ENCODE peak calls at places on chromosome 1, in five cellular contexts. K, D, Q, H and Y are unnamed samples.
A peak's percentile ranks its signal among the peaks of the same experiment; 100 is the strongest.

GRCh38 chr1:22673486-22674409 is 20.7 kb downstream of the C1QB start:
- DNase-seq in K (peak; percentile 32), D (peak; percentile 87), Q (no peak), H (no peak), Y (peak; percentile 42)

GRCh38 chr1:155008015-155008941 is 5.7 kb downstream of the ZBTB7B start:
- DNase-seq in K (no peak), D (no peak), Q (no peak), H (peak; percentile 81), Y (no peak)

GRCh38 chr1:119747451-119747850 is 21.3 kb downstream of the HMGCS2 start:
- DNase-seq in K (no peak), D (no peak), Q (no peak), H (no peak), Y (no peak)

GRCh38 chr1:166933633-166934032 is 41.7 kb downstream of the ILDR2 start:
- DNase-seq in K (peak; percentile 27), D (peak; percentile 9), Q (no peak), H (no peak), Y (no peak)

GRCh38 chr1:151579436-151580225 is 32.2 kb upstream of the SNX27 start:
- DNase-seq in K (peak; percentile 74), D (peak; percentile 68), Q (no peak), H (no peak), Y (peak; percentile 37)

GRCh38 chr1:29284286-29284960 is 48.1 kb downstream of the PTPRU start:
- DNase-seq in K (no peak), D (no peak), Q (no peak), H (peak; percentile 76), Y (no peak)

GRCh38 chr1:113048064-113048463 is 24.9 kb upstream of the LRIG2 start:
- DNase-seq in K (no peak), D (no peak), Q (no peak), H (no peak), Y (no peak)

GRCh38 chr1:230243583-230244377 is 176.7 kb downstream of the GALNT2 start:
- DNase-seq in K (peak; percentile 79), D (peak; percentile 74), Q (no peak), H (peak; percentile 83), Y (peak; percentile 50)

GRCh38 chr1:86154581-86155060 is 2.0 kb downstream of the COL24A1 start:
- DNase-seq in K (peak; percentile 41), D (peak; percentile 89), Q (peak; percentile 9), H (peak; percentile 87), Y (peak; percentile 80)

GRCh38 chr1:88741413-88741812 is 57.3 kb downstream of the PKN2 start:
- DNase-seq in K (peak; percentile 59), D (peak; percentile 71), Q (no peak), H (peak; percentile 59), Y (peak; percentile 54)

GRCh38 chr1:21956720-21957552 is 19.8 kb upstream of the HSPG2 start:
- DNase-seq in K (peak; percentile 45), D (peak; percentile 86), Q (no peak), H (peak; percentile 87), Y (no peak)

GRCh38 chr1:67239738-67240137 is 67.9 kb upstream of the IL12RB2 start:
- DNase-seq in K (no peak), D (no peak), Q (no peak), H (no peak), Y (no peak)

GRCh38 chr1:119870917-119871486 is 25.3 kb downstream of the ADAM30 start:
- DNase-seq in K (peak; percentile 45), D (peak; percentile 86), Q (peak; percentile 90), H (peak; percentile 92), Y (peak; percentile 59)

GRCh38 chr1:180911640-180912161 is 996 bp upstream of the KIAA1614 start:
- DNase-seq in K (no peak), D (peak; percentile 59), Q (no peak), H (peak; percentile 94), Y (no peak)

GRCh38 chr1:27011058-27011764 is 1.4 kb downstream of the TENT5B start:
- DNase-seq in K (peak; percentile 83), D (peak; percentile 83), Q (peak; percentile 39), H (peak; percentile 96), Y (peak; percentile 78)

GRCh38 chr1:66890621-66891020 is 34.0 kb downstream of the DNAI4 start:
- DNase-seq in K (no peak), D (peak; percentile 31), Q (no peak), H (peak; percentile 3), Y (no peak)

GRCh38 chr1:203760506-203760905 is 4.5 kb upstream of the LAX1 start:
- DNase-seq in K (no peak), D (no peak), Q (no peak), H (no peak), Y (no peak)

GRCh38 chr1:151989131-151989868 is 4.4 kb downstream of the S100A10 start:
- DNase-seq in K (peak; percentile 87), D (peak; percentile 95), Q (no peak), H (peak; percentile 96), Y (peak; percentile 85)

GRCh38 chr1:93591833-93592635 is 89.6 kb downstream of the BCAR3 start:
- DNase-seq in K (no peak), D (no peak), Q (peak; percentile 27), H (peak; percentile 83), Y (no peak)

GRCh38 chr1:212606734-212607205 is 1.8 kb upstream of the ATF3 start:
- DNase-seq in K (no peak), D (peak; percentile 38), Q (peak; percentile 34), H (no peak), Y (no peak)

GRCh38 chr1:27031235-27032118 is 18.8 kb upstream of the TENT5B start:
- DNase-seq in K (peak; percentile 70), D (peak; percentile 89), Q (no peak), H (peak; percentile 93), Y (peak; percentile 71)

GRCh38 chr1:59173721-59174120 is 123.2 kb upstream of the FGGY start:
- DNase-seq in K (peak; percentile 73), D (peak; percentile 93), Q (no peak), H (peak; percentile 68), Y (peak; percentile 71)

GRCh38 chr1:244852694-244853093 is 11.6 kb downstream of the HNRNPU start:
- DNase-seq in K (no peak), D (no peak), Q (no peak), H (no peak), Y (no peak)

GRCh38 chr1:99638853-99639252 is 7.1 kb upstream of the PALMD start:
- DNase-seq in K (no peak), D (no peak), Q (no peak), H (no peak), Y (no peak)

GRCh38 chr1:242824435-242824834 is 299.9 kb upstream of the PLD5 start:
- DNase-seq in K (peak; percentile 67), D (peak; percentile 7), Q (no peak), H (no peak), Y (peak; percentile 8)

GRCh38 chr1:2175055-2175414 is 19.5 kb downstream of the FAAP20 start:
- DNase-seq in K (no peak), D (no peak), Q (no peak), H (no peak), Y (no peak)

GRCh38 chr1:92476071-92476607 is 10.6 kb downstream of the GFI1 start:
- DNase-seq in K (no peak), D (no peak), Q (no peak), H (no peak), Y (no peak)

GRCh38 chr1:168135116-168135981 is 1.4 kb downstream of the GPR161 start:
- DNase-seq in K (no peak), D (peak; percentile 21), Q (no peak), H (peak; percentile 58), Y (no peak)

GRCh38 chr1:91402023-91402422 is 2.6 kb downstream of the HFM1 start:
- DNase-seq in K (peak; percentile 16), D (peak; percentile 33), Q (no peak), H (peak; percentile 68), Y (peak; percentile 2)
- TF ChIP-seq CTCF in K (peak; percentile 52), D (peak; percentile 44), Q (peak; percentile 43), H (peak; percentile 49), Y (peak; percentile 74)

DNA sequence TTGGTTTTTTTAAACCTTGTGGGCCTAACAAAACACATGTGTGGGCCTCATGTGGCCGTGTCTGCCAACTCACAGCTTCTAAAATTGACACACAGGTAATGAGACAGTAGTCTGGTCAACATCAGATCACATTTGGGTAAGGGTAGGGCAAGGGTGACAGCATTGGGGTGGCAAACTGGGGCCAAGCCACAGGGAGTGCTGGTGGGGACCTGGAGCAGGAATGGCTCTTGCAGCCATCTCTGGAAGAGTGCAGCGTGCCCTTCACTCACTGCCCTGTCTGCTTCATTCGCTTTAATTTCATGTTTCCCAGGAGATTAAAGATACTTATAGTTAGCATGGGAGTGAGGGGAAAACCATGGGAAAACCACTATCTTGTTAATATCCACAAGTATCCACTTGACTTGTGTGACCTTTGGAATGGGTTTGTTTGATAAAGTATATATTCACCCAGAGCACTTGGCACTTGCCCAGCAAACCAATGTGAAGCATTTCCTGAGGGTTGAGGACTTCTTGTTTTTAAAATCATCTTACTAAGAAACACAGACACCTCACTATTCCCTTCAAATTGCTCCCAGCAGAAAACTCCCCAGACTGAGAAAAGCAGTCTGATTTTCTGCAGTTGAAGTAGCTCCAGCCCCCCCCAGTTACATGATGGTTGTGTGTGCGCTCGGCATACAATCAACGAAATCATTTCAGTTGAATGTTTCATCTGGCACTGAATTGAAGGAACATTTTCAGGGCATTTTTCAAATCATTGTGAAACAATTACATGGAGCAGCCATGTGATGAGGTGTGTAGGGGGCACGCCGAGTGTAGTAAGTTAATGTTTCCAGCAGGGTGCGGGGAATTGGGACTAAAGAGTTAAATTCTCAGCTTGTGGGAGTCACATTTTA is 175.7 kb downstream of the VPS13D start:
- DNase-seq in K (peak; percentile 59), D (peak; percentile 46), Q (no peak), H (no peak), Y (no peak)
- TF ChIP-seq CTCF in K (peak; percentile 21), D (no peak), Q (peak; percentile 43), H (no peak), Y (peak; percentile 41)

DNA sequence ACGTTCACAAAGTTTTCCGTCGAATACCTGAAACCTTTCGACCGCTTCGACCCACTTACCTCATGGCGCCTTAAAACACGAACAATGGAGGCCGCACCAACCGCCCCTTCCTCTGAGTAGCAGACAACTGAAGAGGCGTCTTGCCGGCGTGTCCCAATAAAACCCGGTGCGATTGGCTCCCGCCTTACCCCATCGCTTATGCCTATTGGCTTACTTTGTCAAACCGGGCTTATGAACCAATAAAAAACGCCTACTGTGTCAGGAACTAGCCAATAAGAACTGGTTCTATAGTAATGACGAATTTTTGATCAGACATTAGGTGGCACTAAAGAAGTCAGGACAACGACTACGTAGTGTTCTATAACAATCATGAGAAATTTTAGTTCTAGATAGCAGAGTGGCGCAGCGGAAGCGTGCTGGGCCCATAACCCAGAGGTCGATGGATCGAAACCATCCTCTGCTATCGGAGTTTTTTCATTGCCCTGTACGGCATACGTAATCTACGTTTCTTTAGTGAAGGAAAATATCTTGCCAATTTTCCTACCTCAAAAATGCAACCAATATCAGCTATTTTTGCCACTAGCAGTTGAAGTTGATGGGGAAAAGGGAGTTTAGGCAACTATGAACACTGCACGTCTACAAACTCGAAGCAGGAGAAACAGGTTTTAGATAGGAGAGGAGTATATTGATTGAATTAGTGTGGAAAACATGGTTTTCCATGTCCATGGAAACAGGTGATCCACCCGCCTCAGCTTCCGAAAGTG is at the start of gene ILF2:
- DNase-seq in K (peak; percentile 100), D (peak; percentile 99), Q (peak; percentile 89), H (peak; percentile 98), Y (peak; percentile 100)
- TF ChIP-seq CTCF in K (no peak), D (no peak), Q (no peak), H (peak; percentile 31), Y (peak; percentile 46)

GRCh38 chr1:179706339-179706941 is 36.7 kb upstream of the FAM163A start:
- DNase-seq in K (peak; percentile 38), D (peak; percentile 80), Q (peak; percentile 37), H (peak; percentile 46), Y (peak; percentile 43)

GRCh38 chr1:179708434-179709195 is 34.5 kb upstream of the FAM163A start:
- DNase-seq in K (no peak), D (no peak), Q (no peak), H (peak; percentile 1), Y (no peak)

GRCh38 chr1:179709841-179710329 is 33.2 kb upstream of the FAM163A start:
- DNase-seq in K (peak; percentile 13), D (peak; percentile 35), Q (no peak), H (no peak), Y (no peak)

GRCh38 chr1:179702923-179703322 is 40.2 kb upstream of the FAM163A start:
- DNase-seq in K (no peak), D (no peak), Q (no peak), H (no peak), Y (no peak)

GRCh38 chr1:179707406-179707805 is 35.7 kb upstream of the FAM163A start:
- DNase-seq in K (no peak), D (no peak), Q (no peak), H (no peak), Y (no peak)
- TF ChIP-seq CTCF in K (no peak), D (no peak), Q (no peak), H (no peak), Y (no peak)